ENCODE peak calls at places on chromosomes 3 and 15, in five cellular contexts. L is cardiac fibroblast; J is activated CD4-positive, alpha-beta T cell treated with anti-CD3 and anti-CD28 coated beads for 36 hours; U is HEK293T; K is NK-92 treated with Interleukin-12 subunit alpha and Interleukin-12 subunit beta, amount 100 ng/mL, for 24 hours. T is an unnamed sample.

GRCh38 chr3:94440767-94441493 is 378.1 kb downstream of the NSUN3 start:
- DNase-seq in L (peak; percentile 89), J (no peak), U (no peak), K (no peak), T (peak; percentile 43)

GRCh38 chr3:141625506-141625905 is 112.6 kb upstream of the RNF7 start:
- DNase-seq in L (peak; percentile 59), J (no peak), U (no peak), K (no peak), T (peak; percentile 19)

GRCh38 chr15:78364233-78364632 is 24.1 kb downstream of the CRABP1 start:
- DNase-seq in L (no peak), J (no peak), U (no peak), K (no peak), T (no peak)

GRCh38 chr3:122102191-122102935 is 47.2 kb downstream of the CD86 start:
- DNase-seq in L (no peak), J (peak; percentile 61), U (no peak), K (no peak), T (no peak)

GRCh38 chr3:55626284-55626675 is 139.2 kb upstream of the WNT5A start:
- DNase-seq in L (no peak), J (no peak), U (no peak), K (no peak), T (no peak)

GRCh38 chr3:98027084-98027445 is 8.1 kb downstream of the GABRR3 start:
- DNase-seq in L (peak; percentile 36), J (no peak), U (no peak), K (no peak), T (no peak)

GRCh38 chr3:54857343-54857742 is 70.5 kb downstream of the LRTM1 start:
- DNase-seq in L (no peak), J (no peak), U (no peak), K (no peak), T (no peak)

GRCh38 chr3:42822828-42823227 is 13.6 kb downstream of the ACKR2 start:
- DNase-seq in L (no peak), J (no peak), U (no peak), K (no peak), T (no peak)

T was measured in kidney epithelial cell.